ENCODE peak calls at places on chromosomes 12 and 14, in eight cellular contexts. One of them, this sample, is unnamed.

GRCh38 chr14:24088095-24088494 is 6.0 kb upstream of the PCK2 start:
- DNase-seq in neural progenitor cell: no peak
- DNase-seq in adipocyte: no peak
- DNase-seq in fibroblast of lung: no peak
- DNase-seq in Caco-2: no peak
- DNase-seq in colonic mucosa: no peak
- DNase-seq in trophoblast cell: no peak
- DNase-seq in SK-N-SH: no peak
- DNase-seq in this sample: no peak

GRCh38 chr14:49897965-49898364 is 5.1 kb downstream of the ARF6 start:
- DNase-seq in neural progenitor cell: no peak
- DNase-seq in adipocyte: no peak
- DNase-seq in fibroblast of lung: no peak
- DNase-seq in Caco-2: no peak
- DNase-seq in colonic mucosa: peak; percentile 28
- DNase-seq in trophoblast cell: no peak
- DNase-seq in SK-N-SH: no peak
- DNase-seq in this sample: no peak

GRCh38 chr14:65115615-65116014 is 13.3 kb upstream of the MAX start:
- DNase-seq in neural progenitor cell: no peak
- DNase-seq in adipocyte: no peak
- DNase-seq in fibroblast of lung: no peak
- DNase-seq in Caco-2: no peak
- DNase-seq in colonic mucosa: no peak
- DNase-seq in trophoblast cell: no peak
- DNase-seq in SK-N-SH: no peak
- DNase-seq in this sample: no peak

GRCh38 chr14:86652512-86652911 is 1122.6 kb downstream of the FLRT2 start:
- DNase-seq in neural progenitor cell: no peak
- DNase-seq in adipocyte: peak; percentile 50
- DNase-seq in fibroblast of lung: no peak
- DNase-seq in Caco-2: no peak
- DNase-seq in colonic mucosa: no peak
- DNase-seq in trophoblast cell: no peak
- DNase-seq in SK-N-SH: no peak
- DNase-seq in this sample: no peak

GRCh38 chr12:1592444-1593231 is 1.7 kb downstream of the FBXL14 start:
- DNase-seq in neural progenitor cell: peak; percentile 80
- DNase-seq in adipocyte: peak; percentile 68
- DNase-seq in fibroblast of lung: peak; percentile 69
- DNase-seq in Caco-2: no peak
- DNase-seq in colonic mucosa: peak; percentile 76
- DNase-seq in trophoblast cell: no peak
- DNase-seq in SK-N-SH: peak; percentile 66
- DNase-seq in this sample: no peak

GRCh38 chr14:32984531-32984930 is 45.9 kb downstream of the NPAS3 start:
- DNase-seq in neural progenitor cell: no peak
- DNase-seq in adipocyte: no peak
- DNase-seq in fibroblast of lung: no peak
- DNase-seq in Caco-2: no peak
- DNase-seq in colonic mucosa: no peak
- DNase-seq in trophoblast cell: no peak
- DNase-seq in SK-N-SH: no peak
- DNase-seq in this sample: no peak

GRCh38 chr12:53726342-53726741 is 910 bp downstream of the CALCOCO1 start:
- DNase-seq in neural progenitor cell: no peak
- DNase-seq in adipocyte: peak; percentile 36
- DNase-seq in fibroblast of lung: no peak
- DNase-seq in Caco-2: no peak
- DNase-seq in colonic mucosa: no peak
- DNase-seq in trophoblast cell: no peak
- DNase-seq in SK-N-SH: no peak
- DNase-seq in this sample: no peak

GRCh38 chr14:75562048-75562447 is 16.4 kb upstream of the FLVCR2 start:
- DNase-seq in neural progenitor cell: no peak
- DNase-seq in adipocyte: no peak
- DNase-seq in fibroblast of lung: no peak
- DNase-seq in Caco-2: no peak
- DNase-seq in colonic mucosa: no peak
- DNase-seq in trophoblast cell: no peak
- DNase-seq in SK-N-SH: no peak
- DNase-seq in this sample: no peak

GRCh38 chr12:91778938-91779400 is 366.7 kb downstream of the BTG1 start:
- DNase-seq in neural progenitor cell: no peak
- DNase-seq in adipocyte: peak; percentile 83
- DNase-seq in fibroblast of lung: peak; percentile 93
- DNase-seq in Caco-2: peak; percentile 25
- DNase-seq in colonic mucosa: peak; percentile 39
- DNase-seq in trophoblast cell: peak; percentile 88
- DNase-seq in SK-N-SH: no peak
- DNase-seq in this sample: no peak

GRCh38 chr12:102675672-102676071 is 195.3 kb upstream of the IGF1 start:
- DNase-seq in neural progenitor cell: no peak
- DNase-seq in adipocyte: peak; percentile 27
- DNase-seq in fibroblast of lung: peak; percentile 43
- DNase-seq in Caco-2: no peak
- DNase-seq in colonic mucosa: no peak
- DNase-seq in trophoblast cell: no peak
- DNase-seq in SK-N-SH: no peak
- DNase-seq in this sample: no peak

GRCh38 chr12:102669056-102669455 is 188.7 kb upstream of the IGF1 start:
- DNase-seq in neural progenitor cell: no peak
- DNase-seq in adipocyte: no peak
- DNase-seq in fibroblast of lung: no peak
- DNase-seq in Caco-2: no peak
- DNase-seq in colonic mucosa: no peak
- DNase-seq in trophoblast cell: no peak
- DNase-seq in SK-N-SH: no peak
- DNase-seq in this sample: no peak

GRCh38 chr12:102676812-102677211 is 196.4 kb upstream of the IGF1 start:
- DNase-seq in neural progenitor cell: no peak
- DNase-seq in adipocyte: no peak
- DNase-seq in fibroblast of lung: no peak
- DNase-seq in Caco-2: no peak
- DNase-seq in colonic mucosa: no peak
- DNase-seq in trophoblast cell: no peak
- DNase-seq in SK-N-SH: no peak
- DNase-seq in this sample: no peak

GRCh38 chr12:102673606-102674005 is 193.2 kb upstream of the IGF1 start:
- DNase-seq in neural progenitor cell: no peak
- DNase-seq in adipocyte: no peak
- DNase-seq in fibroblast of lung: no peak
- DNase-seq in Caco-2: no peak
- DNase-seq in colonic mucosa: no peak
- DNase-seq in trophoblast cell: no peak
- DNase-seq in SK-N-SH: no peak
- DNase-seq in this sample: no peak
- H3K9me3 ChIP-seq in neural progenitor cell: peaks cover 4% of the 10 kb centered on the region
- H3K9me3 ChIP-seq in adipocyte: peaks cover 20% of the 10 kb centered on the region
- H3K9me3 ChIP-seq in fibroblast of lung: no peaks in the 10 kb centered on the region
- H3K9me3 ChIP-seq in Caco-2: peaks cover 12% of the 10 kb centered on the region
- H3K9me3 ChIP-seq in colonic mucosa: no peaks in the 10 kb centered on the region
- H3K9me3 ChIP-seq in trophoblast cell: peaks cover 2% of the 10 kb centered on the region
- H3K9me3 ChIP-seq in SK-N-SH: no peaks in the 10 kb centered on the region
- H3K9me3 ChIP-seq in this sample: no peaks in the 10 kb centered on the region

GRCh38 chr12:33180921-33181320 is 258.7 kb downstream of the SYT10 start:
- DNase-seq in neural progenitor cell: no peak
- DNase-seq in adipocyte: no peak
- DNase-seq in fibroblast of lung: peak; percentile 9
- DNase-seq in Caco-2: no peak
- DNase-seq in colonic mucosa: no peak
- DNase-seq in trophoblast cell: peak; percentile 42
- DNase-seq in SK-N-SH: no peak
- DNase-seq in this sample: no peak

GRCh38 chr12:33187409-33187808 is 252.2 kb downstream of the SYT10 start:
- DNase-seq in neural progenitor cell: no peak
- DNase-seq in adipocyte: no peak
- DNase-seq in fibroblast of lung: no peak
- DNase-seq in Caco-2: no peak
- DNase-seq in colonic mucosa: no peak
- DNase-seq in trophoblast cell: no peak
- DNase-seq in SK-N-SH: no peak
- DNase-seq in this sample: no peak

DNA sequence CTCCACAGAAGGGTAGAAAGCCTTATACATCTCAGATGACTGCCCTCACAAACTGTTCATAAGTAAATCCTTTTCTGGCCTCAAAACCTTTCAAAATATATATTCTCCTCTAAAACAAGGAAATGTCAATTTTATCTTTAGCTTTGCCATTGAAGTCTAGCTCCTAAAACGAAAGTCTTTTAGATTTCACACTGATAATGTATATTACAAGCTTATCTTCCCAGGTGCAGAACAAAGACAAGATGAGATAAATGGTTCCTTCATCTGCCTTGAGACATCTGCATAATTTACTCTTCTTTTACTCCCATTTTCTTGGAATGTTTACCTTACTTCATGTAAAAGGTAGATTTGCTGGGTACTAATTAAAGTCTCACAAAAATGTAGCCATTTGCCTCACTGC is 257.1 kb downstream of the SYT10 start:
- DNase-seq in neural progenitor cell: no peak
- DNase-seq in adipocyte: no peak
- DNase-seq in fibroblast of lung: no peak
- DNase-seq in Caco-2: no peak
- DNase-seq in colonic mucosa: no peak
- DNase-seq in trophoblast cell: no peak
- DNase-seq in SK-N-SH: no peak
- DNase-seq in this sample: no peak
- H3K4me3 ChIP-seq in neural progenitor cell: no peak overlapping the region
- H3K4me3 ChIP-seq in adipocyte: no peak overlapping the region
- H3K4me3 ChIP-seq in fibroblast of lung: no peak overlapping the region
- H3K4me3 ChIP-seq in Caco-2: no peak overlapping the region
- H3K4me3 ChIP-seq in colonic mucosa: no peak overlapping the region
- H3K4me3 ChIP-seq in trophoblast cell: no peak overlapping the region
- H3K4me3 ChIP-seq in SK-N-SH: no peak overlapping the region
- H3K4me3 ChIP-seq in this sample: no peak overlapping the region

DNA sequence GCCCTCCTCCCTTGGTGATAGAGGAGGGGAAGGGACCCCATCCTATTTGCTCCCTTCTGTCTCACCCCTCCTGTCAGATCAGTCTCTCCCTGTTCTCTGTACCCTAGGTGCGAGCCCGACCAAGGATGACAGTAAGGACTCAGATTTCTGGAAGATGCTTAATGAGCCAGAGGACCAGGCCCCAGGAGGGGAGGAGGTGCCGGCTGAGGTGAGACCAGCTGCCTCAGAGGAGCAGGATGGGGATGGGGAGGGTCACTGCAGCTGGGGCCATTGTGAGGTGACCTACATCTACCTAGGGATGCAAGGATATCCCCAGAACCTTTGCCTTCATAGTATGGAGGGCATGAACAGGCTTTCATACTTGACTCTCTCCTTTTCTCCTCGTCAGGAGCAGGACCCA is 22.2 kb downstream of the AGAP2 start:
- DNase-seq in neural progenitor cell: no peak
- DNase-seq in adipocyte: no peak
- DNase-seq in fibroblast of lung: no peak
- DNase-seq in Caco-2: no peak
- DNase-seq in colonic mucosa: no peak
- DNase-seq in trophoblast cell: no peak
- DNase-seq in SK-N-SH: no peak
- DNase-seq in this sample: no peak
- H3K36me3 ChIP-seq in neural progenitor cell: no peaks in the 10 kb centered on the region
- H3K36me3 ChIP-seq in adipocyte: peaks cover 65% of the 10 kb centered on the region
- H3K36me3 ChIP-seq in fibroblast of lung: peaks cover 15% of the 10 kb centered on the region
- H3K36me3 ChIP-seq in Caco-2: no peaks in the 10 kb centered on the region
- H3K36me3 ChIP-seq in colonic mucosa: peaks cover 14% of the 10 kb centered on the region
- H3K36me3 ChIP-seq in trophoblast cell: peaks cover 52% of the 10 kb centered on the region
- H3K36me3 ChIP-seq in SK-N-SH: peaks cover 31% of the 10 kb centered on the region
- H3K36me3 ChIP-seq in this sample: no peaks in the 10 kb centered on the region

GRCh38 chr14:98893675-98894074 is 378.3 kb downstream of the BCL11B start:
- DNase-seq in neural progenitor cell: no peak
- DNase-seq in adipocyte: no peak
- DNase-seq in fibroblast of lung: peak; percentile 35
- DNase-seq in Caco-2: no peak
- DNase-seq in colonic mucosa: no peak
- DNase-seq in trophoblast cell: no peak
- DNase-seq in SK-N-SH: no peak
- DNase-seq in this sample: no peak

GRCh38 chr14:98889107-98889835 is 382.7 kb downstream of the BCL11B start:
- DNase-seq in neural progenitor cell: no peak
- DNase-seq in adipocyte: no peak
- DNase-seq in fibroblast of lung: no peak
- DNase-seq in Caco-2: no peak
- DNase-seq in colonic mucosa: no peak
- DNase-seq in trophoblast cell: no peak
- DNase-seq in SK-N-SH: no peak
- DNase-seq in this sample: no peak

GRCh38 chr14:98889836-98890185 is 382.2 kb downstream of the BCL11B start:
- DNase-seq in neural progenitor cell: no peak
- DNase-seq in adipocyte: no peak
- DNase-seq in fibroblast of lung: no peak
- DNase-seq in Caco-2: no peak
- DNase-seq in colonic mucosa: no peak
- DNase-seq in trophoblast cell: no peak
- DNase-seq in SK-N-SH: no peak
- DNase-seq in this sample: no peak

GRCh38 chr14:98888281-98888680 is 383.7 kb downstream of the BCL11B start:
- DNase-seq in neural progenitor cell: no peak
- DNase-seq in adipocyte: no peak
- DNase-seq in fibroblast of lung: no peak
- DNase-seq in Caco-2: no peak
- DNase-seq in colonic mucosa: no peak
- DNase-seq in trophoblast cell: no peak
- DNase-seq in SK-N-SH: no peak
- DNase-seq in this sample: no peak

GRCh38 chr14:98890556-98891340 is 381.2 kb downstream of the BCL11B start:
- DNase-seq in neural progenitor cell: peak; percentile 73
- DNase-seq in adipocyte: no peak
- DNase-seq in fibroblast of lung: no peak
- DNase-seq in Caco-2: no peak
- DNase-seq in colonic mucosa: no peak
- DNase-seq in trophoblast cell: no peak
- DNase-seq in SK-N-SH: no peak
- DNase-seq in this sample: no peak
- H3K9me3 ChIP-seq in neural progenitor cell: no peaks in the 10 kb centered on the region
- H3K9me3 ChIP-seq in adipocyte: peaks cover 3% of the 10 kb centered on the region
- H3K9me3 ChIP-seq in fibroblast of lung: no peaks in the 10 kb centered on the region
- H3K9me3 ChIP-seq in Caco-2: no peaks in the 10 kb centered on the region
- H3K9me3 ChIP-seq in colonic mucosa: no peaks in the 10 kb centered on the region
- H3K9me3 ChIP-seq in trophoblast cell: peaks cover 4% of the 10 kb centered on the region
- H3K9me3 ChIP-seq in SK-N-SH: no peaks in the 10 kb centered on the region
- H3K9me3 ChIP-seq in this sample: no peaks in the 10 kb centered on the region

DNA sequence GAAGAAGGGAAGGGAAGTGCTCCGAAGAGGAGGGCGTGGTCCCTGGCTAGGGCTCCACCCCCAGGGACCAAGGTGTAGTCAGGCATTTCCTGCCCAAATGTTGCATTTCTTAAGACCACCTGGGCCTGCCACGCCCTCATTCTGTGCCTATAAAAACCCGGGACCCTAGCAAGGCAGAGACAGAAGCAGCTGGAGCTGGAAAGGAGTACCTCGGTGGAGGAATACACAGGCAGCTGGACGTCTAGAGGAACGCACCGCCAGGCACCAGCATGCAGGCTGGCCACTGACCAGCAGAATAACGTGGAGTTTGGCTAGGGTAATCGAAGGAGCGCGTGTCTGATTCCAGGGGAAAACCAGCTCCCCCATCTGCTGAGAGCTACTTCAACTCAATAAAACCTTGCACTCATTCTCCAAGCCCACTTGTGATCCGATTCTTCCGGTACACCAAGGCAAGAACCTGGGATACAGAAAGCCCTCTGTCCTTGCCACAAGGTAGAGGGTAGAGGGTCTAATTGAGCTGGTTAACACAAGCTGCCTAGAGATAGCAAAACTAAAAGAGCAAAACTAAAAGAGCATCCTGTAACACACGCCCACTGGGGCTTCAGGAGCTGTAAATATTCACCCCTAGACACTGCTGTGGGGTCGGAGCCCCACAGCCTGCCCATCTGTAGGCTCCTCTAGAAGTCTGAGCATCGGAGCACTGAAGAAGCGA is 21.0 kb downstream of the CFL2 start:
- DNase-seq in neural progenitor cell: peak; percentile 16
- DNase-seq in adipocyte: no peak
- DNase-seq in fibroblast of lung: no peak
- DNase-seq in Caco-2: peak; percentile 23
- DNase-seq in colonic mucosa: peak; percentile 57
- DNase-seq in trophoblast cell: peak; percentile 75
- DNase-seq in SK-N-SH: no peak
- DNase-seq in this sample: peak; percentile 52
- H3K4me3 ChIP-seq in neural progenitor cell: peak overlapping the region; percentile 24
- H3K4me3 ChIP-seq in adipocyte: peak overlapping the region; percentile 44
- H3K4me3 ChIP-seq in fibroblast of lung: no peak overlapping the region
- H3K4me3 ChIP-seq in Caco-2: no peak overlapping the region
- H3K4me3 ChIP-seq in colonic mucosa: peak overlapping the region; percentile 25
- H3K4me3 ChIP-seq in trophoblast cell: no peak overlapping the region
- H3K4me3 ChIP-seq in SK-N-SH: no peak overlapping the region
- H3K4me3 ChIP-seq in this sample: no peak overlapping the region

This sample was measured in iPS DF 6.9.